ENCODE peak calls at places on chromosomes 1 and 21, in ten cellular contexts. One of them, this sample, is unnamed. For H3K27me3, the result is how much of the 10 kb centered on the place peaks cover.

GRCh38 chr1:109786531-109787021 is 22.9 kb upstream of the EPS8L3 start:
- DNase-seq in heart left ventricle: no peak
- DNase-seq in prostate gland: no peak
- DNase-seq in stomach: peak
- DNase-seq in transverse colon: peak
- DNase-seq in tibial nerve: no peak
- DNase-seq in ovary: peak
- DNase-seq in sigmoid colon: peak
- DNase-seq in body of pancreas: no peak
- DNase-seq in H1: no peak
- DNase-seq in this sample: peak

GRCh38 chr1:175749075-175749474 is 5.7 kb upstream of the TNR start:
- DNase-seq in heart left ventricle: no peak
- DNase-seq in prostate gland: no peak
- DNase-seq in stomach: no peak
- DNase-seq in transverse colon: no peak
- DNase-seq in tibial nerve: no peak
- DNase-seq in ovary: no peak
- DNase-seq in sigmoid colon: no peak
- DNase-seq in body of pancreas: peak
- DNase-seq in H1: no peak
- DNase-seq in this sample: no peak

GRCh38 chr1:212700892-212701819 is 1.5 kb upstream of the BATF3 start:
- DNase-seq in heart left ventricle: peak
- DNase-seq in prostate gland: peak
- DNase-seq in stomach: peak
- DNase-seq in transverse colon: peak
- DNase-seq in tibial nerve: no peak
- DNase-seq in ovary: peak
- DNase-seq in sigmoid colon: peak
- DNase-seq in body of pancreas: peak
- DNase-seq in H1: peak
- DNase-seq in this sample: peak

GRCh38 chr21:31622397-31622796 is 37.1 kb upstream of the SOD1 start:
- DNase-seq in heart left ventricle: no peak
- DNase-seq in prostate gland: no peak
- DNase-seq in stomach: no peak
- DNase-seq in transverse colon: no peak
- DNase-seq in tibial nerve: no peak
- DNase-seq in ovary: no peak
- DNase-seq in sigmoid colon: no peak
- DNase-seq in body of pancreas: no peak
- DNase-seq in H1: no peak
- DNase-seq in this sample: no peak

GRCh38 chr1:34412597-34413392 is 236.1 kb downstream of the C1orf94 start:
- DNase-seq in heart left ventricle: no peak
- DNase-seq in prostate gland: no peak
- DNase-seq in stomach: no peak
- DNase-seq in transverse colon: no peak
- DNase-seq in tibial nerve: no peak
- DNase-seq in ovary: no peak
- DNase-seq in sigmoid colon: no peak
- DNase-seq in body of pancreas: no peak
- DNase-seq in H1: no peak
- DNase-seq in this sample: no peak

GRCh38 chr1:10765734-10766478 is 30.5 kb downstream of the CASZ1 start:
- DNase-seq in heart left ventricle: no peak
- DNase-seq in prostate gland: peak
- DNase-seq in stomach: peak
- DNase-seq in transverse colon: peak
- DNase-seq in tibial nerve: no peak
- DNase-seq in ovary: no peak
- DNase-seq in sigmoid colon: no peak
- DNase-seq in body of pancreas: peak
- DNase-seq in H1: no peak
- DNase-seq in this sample: peak

GRCh38 chr1:28078680-28079626 is 9.5 kb downstream of the EYA3 start:
- DNase-seq in heart left ventricle: no peak
- DNase-seq in prostate gland: no peak
- DNase-seq in stomach: no peak
- DNase-seq in transverse colon: no peak
- DNase-seq in tibial nerve: no peak
- DNase-seq in ovary: no peak
- DNase-seq in sigmoid colon: no peak
- DNase-seq in body of pancreas: no peak
- DNase-seq in H1: no peak
- DNase-seq in this sample: no peak

GRCh38 chr1:90122679-90123340 is 127.9 kb downstream of the ZNF326 start:
- DNase-seq in heart left ventricle: no peak
- DNase-seq in prostate gland: no peak
- DNase-seq in stomach: no peak
- DNase-seq in transverse colon: no peak
- DNase-seq in tibial nerve: no peak
- DNase-seq in ovary: no peak
- DNase-seq in sigmoid colon: no peak
- DNase-seq in body of pancreas: no peak
- DNase-seq in H1: no peak
- DNase-seq in this sample: no peak

GRCh38 chr1:97901017-97901658 is 19.7 kb downstream of the DPYD start:
- DNase-seq in heart left ventricle: no peak
- DNase-seq in prostate gland: no peak
- DNase-seq in stomach: no peak
- DNase-seq in transverse colon: no peak
- DNase-seq in tibial nerve: no peak
- DNase-seq in ovary: no peak
- DNase-seq in sigmoid colon: no peak
- DNase-seq in body of pancreas: no peak
- DNase-seq in H1: no peak
- DNase-seq in this sample: no peak

GRCh38 chr1:12085643-12086260 is 22.6 kb downstream of the TNFRSF8 start:
- DNase-seq in heart left ventricle: no peak
- DNase-seq in prostate gland: no peak
- DNase-seq in stomach: no peak
- DNase-seq in transverse colon: no peak
- DNase-seq in tibial nerve: no peak
- DNase-seq in ovary: no peak
- DNase-seq in sigmoid colon: no peak
- DNase-seq in body of pancreas: no peak
- DNase-seq in H1: no peak
- DNase-seq in this sample: no peak

DNA sequence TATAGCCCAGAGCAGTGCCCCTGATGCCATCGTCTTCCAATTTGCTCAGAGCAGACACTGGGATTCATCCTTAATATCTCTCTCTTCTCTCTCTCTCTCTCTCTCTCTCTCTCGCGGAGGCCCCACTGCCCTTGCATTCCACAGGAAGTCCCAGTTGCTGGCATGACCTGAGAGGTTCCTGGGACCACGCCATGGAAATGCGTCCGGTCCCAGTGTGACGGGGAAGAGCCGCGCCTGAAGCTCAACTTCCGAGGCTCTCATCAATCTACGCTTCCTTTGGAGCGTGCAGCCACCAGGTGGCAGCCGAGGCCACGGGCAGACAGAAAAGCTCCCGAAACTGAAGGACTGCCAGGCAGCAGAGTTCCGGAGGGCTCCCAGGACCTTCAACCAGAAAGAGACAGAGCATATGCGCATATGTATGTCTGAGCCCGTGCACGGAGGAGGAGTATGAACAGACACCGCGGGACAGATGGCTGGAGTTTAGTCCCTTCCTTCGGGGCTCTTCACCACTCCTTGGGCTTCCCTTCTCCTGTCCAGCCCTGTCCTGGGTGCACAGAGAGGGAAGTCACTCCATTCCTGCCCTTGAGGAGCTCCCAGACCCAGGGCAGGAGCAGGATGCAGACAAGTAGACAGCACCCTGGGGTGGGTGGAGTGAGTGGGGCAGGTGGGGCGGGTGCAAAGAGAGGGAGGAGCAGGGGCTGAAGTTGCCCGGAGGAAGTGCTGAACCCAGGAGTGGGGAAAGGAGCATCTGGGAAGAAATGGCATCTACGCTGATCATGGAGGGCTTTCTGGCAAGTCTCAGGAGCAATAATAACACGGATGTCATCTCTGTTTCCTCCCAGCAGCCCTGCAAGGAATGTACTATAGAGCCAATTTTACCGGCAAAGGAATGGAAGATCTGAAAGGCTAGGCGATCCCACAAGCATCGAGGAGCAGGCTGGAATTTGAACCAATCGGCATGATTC is 10.5 kb downstream of the PDZK1IP1 start:
- DNase-seq in heart left ventricle: peak
- DNase-seq in prostate gland: peak
- DNase-seq in stomach: peak
- DNase-seq in transverse colon: peak
- DNase-seq in tibial nerve: peak
- DNase-seq in ovary: peak
- DNase-seq in sigmoid colon: peak
- DNase-seq in body of pancreas: peak
- DNase-seq in H1: peak
- DNase-seq in this sample: peak
- TF ChIP-seq POLR2A in heart left ventricle: peak
- TF ChIP-seq POLR2A in prostate gland: no peak
- TF ChIP-seq POLR2A in stomach: no peak
- TF ChIP-seq POLR2A in transverse colon: peak
- TF ChIP-seq POLR2A in tibial nerve: no peak
- TF ChIP-seq POLR2A in ovary: no peak
- TF ChIP-seq POLR2A in sigmoid colon: no peak
- TF ChIP-seq POLR2A in body of pancreas: no peak
- TF ChIP-seq POLR2A in H1: no peak
- TF ChIP-seq POLR2A in this sample: no peak

DNA sequence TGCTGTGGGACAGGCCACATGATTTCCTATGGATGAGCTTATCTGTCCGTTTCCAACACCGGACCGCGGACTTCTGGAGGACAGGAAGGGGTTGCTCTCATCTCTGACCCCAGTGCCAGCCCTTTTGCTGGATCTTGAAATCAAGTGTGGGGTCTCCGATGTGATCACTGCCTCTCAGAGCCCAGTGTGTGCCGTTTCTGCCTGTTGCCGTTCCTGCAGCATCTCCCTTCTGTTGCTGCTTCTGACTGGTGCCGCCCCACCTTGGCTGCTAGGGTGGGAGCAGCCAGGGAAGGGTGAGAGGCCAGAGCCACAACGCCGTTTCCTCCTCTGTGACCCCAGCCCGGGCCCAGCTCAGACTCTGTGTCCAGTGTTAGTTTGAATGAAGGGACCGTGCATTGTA is 67.3 kb upstream of the WNT4 start:
- DNase-seq in heart left ventricle: no peak
- DNase-seq in prostate gland: no peak
- DNase-seq in stomach: no peak
- DNase-seq in transverse colon: no peak
- DNase-seq in tibial nerve: no peak
- DNase-seq in ovary: no peak
- DNase-seq in sigmoid colon: peak
- DNase-seq in body of pancreas: no peak
- DNase-seq in H1: no peak
- DNase-seq in this sample: no peak
- H3K27me3 ChIP-seq in heart left ventricle: half or more
- H3K27me3 ChIP-seq in prostate gland: under half
- H3K27me3 ChIP-seq in stomach: half or more
- H3K27me3 ChIP-seq in transverse colon: half or more
- H3K27me3 ChIP-seq in tibial nerve: under half
- H3K27me3 ChIP-seq in ovary: under half
- H3K27me3 ChIP-seq in sigmoid colon: half or more
- H3K27me3 ChIP-seq in body of pancreas: under half
- H3K27me3 ChIP-seq in H1: under half
- H3K27me3 ChIP-seq in this sample: under half

DNA sequence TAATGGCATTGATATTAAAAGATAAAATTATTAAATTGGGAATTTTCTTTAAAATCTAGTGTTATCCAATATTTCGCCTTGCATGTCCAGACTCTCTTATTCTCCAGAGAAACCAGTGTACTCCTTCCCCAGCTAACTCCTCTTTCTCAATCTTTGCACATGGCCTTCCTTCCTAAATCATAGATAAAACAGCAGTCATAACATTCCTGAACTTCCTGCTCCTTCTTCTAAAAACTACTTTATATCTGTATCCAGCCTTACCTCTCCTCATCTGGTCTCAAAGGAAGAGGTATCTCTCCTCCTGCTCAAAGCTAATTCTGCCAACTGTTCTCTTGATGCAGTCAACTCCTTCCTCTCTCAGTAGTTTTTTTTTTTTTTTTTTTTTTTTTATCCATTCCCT is 39.5 kb upstream of the NEK7 start:
- DNase-seq in heart left ventricle: no peak
- DNase-seq in prostate gland: no peak
- DNase-seq in stomach: no peak
- DNase-seq in transverse colon: no peak
- DNase-seq in tibial nerve: no peak
- DNase-seq in ovary: no peak
- DNase-seq in sigmoid colon: no peak
- DNase-seq in body of pancreas: no peak
- DNase-seq in H1: no peak
- DNase-seq in this sample: no peak
- H3K4me3 ChIP-seq in heart left ventricle: no peak
- H3K4me3 ChIP-seq in prostate gland: no peak
- H3K4me3 ChIP-seq in stomach: no peak
- H3K4me3 ChIP-seq in transverse colon: no peak
- H3K4me3 ChIP-seq in tibial nerve: no peak
- H3K4me3 ChIP-seq in ovary: no peak
- H3K4me3 ChIP-seq in sigmoid colon: no peak
- H3K4me3 ChIP-seq in body of pancreas: no peak
- H3K4me3 ChIP-seq in H1: no peak
- H3K4me3 ChIP-seq in this sample: no peak

DNA sequence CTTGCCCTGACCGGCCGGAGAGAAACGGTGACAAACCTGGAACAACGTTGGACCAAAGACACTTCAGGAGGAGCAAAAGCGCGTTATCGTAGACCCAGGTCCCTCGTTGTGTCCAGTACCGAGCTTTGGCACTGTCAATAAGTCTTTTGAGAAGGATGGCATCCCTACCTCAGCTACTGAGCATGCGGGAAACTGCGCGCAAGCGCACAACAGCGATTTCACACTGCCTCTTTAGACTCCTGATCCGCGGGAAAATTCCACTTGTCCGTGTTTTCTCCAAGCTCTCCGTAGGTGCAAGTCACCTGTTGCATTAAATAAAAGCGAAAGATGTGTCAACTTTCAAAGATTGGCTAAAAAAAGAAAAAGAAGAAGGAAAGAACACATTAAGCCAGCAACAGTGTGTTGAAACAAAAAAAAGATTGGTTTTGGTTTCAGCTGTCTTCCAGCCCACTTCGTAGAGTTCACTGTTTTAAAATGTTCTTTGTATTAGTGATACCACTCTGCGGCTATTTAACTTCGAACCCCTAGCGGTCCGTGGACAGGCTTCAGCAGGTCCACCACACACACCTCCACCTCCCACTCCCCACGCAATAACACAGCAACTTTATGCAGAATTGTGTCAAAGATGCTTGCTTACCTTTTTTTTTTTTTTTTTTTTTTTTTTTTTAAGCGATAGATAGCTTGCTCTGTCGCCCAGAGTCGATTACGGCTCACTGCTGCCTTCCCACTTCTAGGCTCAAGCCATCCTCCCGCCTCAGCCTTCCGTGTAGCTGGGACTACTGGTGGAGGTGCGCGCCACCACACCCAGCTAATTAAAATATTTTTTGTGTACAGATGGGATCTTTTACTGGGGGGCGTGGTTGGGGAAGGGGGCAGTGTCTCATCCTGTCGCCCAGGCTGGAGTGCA is at the start of gene BPNT1:
- DNase-seq in heart left ventricle: peak
- DNase-seq in prostate gland: peak
- DNase-seq in stomach: peak
- DNase-seq in transverse colon: peak
- DNase-seq in tibial nerve: peak
- DNase-seq in ovary: peak
- DNase-seq in sigmoid colon: peak
- DNase-seq in body of pancreas: peak
- DNase-seq in H1: peak
- DNase-seq in this sample: peak
- TF ChIP-seq POLR2A in heart left ventricle: peak
- TF ChIP-seq POLR2A in prostate gland: peak
- TF ChIP-seq POLR2A in stomach: no peak
- TF ChIP-seq POLR2A in transverse colon: peak
- TF ChIP-seq POLR2A in tibial nerve: peak
- TF ChIP-seq POLR2A in ovary: peak
- TF ChIP-seq POLR2A in sigmoid colon: peak
- TF ChIP-seq POLR2A in body of pancreas: peak
- TF ChIP-seq POLR2A in H1: no peak
- TF ChIP-seq POLR2A in this sample: peak

This sample was measured in thyroid gland.